ENCODE peak calls at places on chromosome 3, in eight cellular contexts. One of them, this sample, is unnamed.
A peak's percentile ranks its signal among the peaks of the same experiment; 100 is the strongest.

GRCh38 chr3:186261638-186262037 is 100.4 kb downstream of the DGKG start:
- DNase-seq in astrocyte of the spinal cord: no peak
- DNase-seq in cardiac muscle cell: peak; percentile 55
- DNase-seq in uterus: no peak
- DNase-seq in psoas muscle: no peak
- DNase-seq in tibial nerve: no peak
- DNase-seq in A549: no peak
- DNase-seq in astrocyte of the cerebellum: no peak
- DNase-seq in this sample: no peak

GRCh38 chr3:12198301-12198700 is 39.6 kb upstream of the TIMP4 start:
- DNase-seq in cardiac muscle cell: no peak
- DNase-seq in astrocyte of the cerebellum: peak; percentile 53
- DNase-seq in tibial nerve: no peak
- DNase-seq in A549: peak; percentile 30
- DNase-seq in astrocyte of the spinal cord: peak; percentile 68
- DNase-seq in psoas muscle: no peak
- DNase-seq in uterus: no peak
- DNase-seq in this sample: peak; percentile 80

GRCh38 chr3:166171695-166172094 is 334.5 kb upstream of the BCHE start:
- DNase-seq in cardiac muscle cell: no peak
- DNase-seq in astrocyte of the cerebellum: no peak
- DNase-seq in astrocyte of the spinal cord: no peak
- DNase-seq in tibial nerve: no peak
- DNase-seq in psoas muscle: no peak
- DNase-seq in A549: no peak
- DNase-seq in uterus: no peak
- DNase-seq in this sample: no peak

GRCh38 chr3:82311901-82312300 is 550.5 kb upstream of the GBE1 start:
- DNase-seq in A549: no peak
- DNase-seq in uterus: no peak
- DNase-seq in cardiac muscle cell: no peak
- DNase-seq in astrocyte of the cerebellum: no peak
- DNase-seq in tibial nerve: no peak
- DNase-seq in astrocyte of the spinal cord: no peak
- DNase-seq in psoas muscle: no peak
- DNase-seq in this sample: no peak

GRCh38 chr3:54745863-54746262 is 182.0 kb downstream of the LRTM1 start:
- DNase-seq in astrocyte of the cerebellum: no peak
- DNase-seq in psoas muscle: no peak
- DNase-seq in A549: no peak
- DNase-seq in uterus: no peak
- DNase-seq in cardiac muscle cell: no peak
- DNase-seq in tibial nerve: no peak
- DNase-seq in astrocyte of the spinal cord: no peak
- DNase-seq in this sample: no peak

GRCh38 chr3:51937611-51938450 is 3.9 kb downstream of the RRP9 start:
- DNase-seq in astrocyte of the spinal cord: no peak
- DNase-seq in cardiac muscle cell: no peak
- DNase-seq in psoas muscle: no peak
- DNase-seq in A549: no peak
- DNase-seq in uterus: no peak
- DNase-seq in astrocyte of the cerebellum: no peak
- DNase-seq in tibial nerve: no peak
- DNase-seq in this sample: no peak

GRCh38 chr3:16789344-16790100 is 95.2 kb upstream of the PLCL2 start:
- DNase-seq in astrocyte of the cerebellum: no peak
- DNase-seq in astrocyte of the spinal cord: no peak
- DNase-seq in uterus: no peak
- DNase-seq in tibial nerve: no peak
- DNase-seq in A549: no peak
- DNase-seq in psoas muscle: no peak
- DNase-seq in cardiac muscle cell: no peak
- DNase-seq in this sample: no peak

GRCh38 chr3:20039765-20040475 is at the start of gene KAT2B:
- DNase-seq in A549: peak; percentile 74
- DNase-seq in tibial nerve: peak; percentile 63
- DNase-seq in cardiac muscle cell: peak; percentile 91
- DNase-seq in astrocyte of the spinal cord: peak; percentile 60
- DNase-seq in psoas muscle: peak; percentile 88
- DNase-seq in uterus: peak; percentile 78
- DNase-seq in astrocyte of the cerebellum: no peak
- DNase-seq in this sample: peak; percentile 49

GRCh38 chr3:66583646-66584045 is 82.8 kb upstream of the LRIG1 start:
- DNase-seq in psoas muscle: no peak
- DNase-seq in astrocyte of the cerebellum: no peak
- DNase-seq in cardiac muscle cell: no peak
- DNase-seq in A549: no peak
- DNase-seq in tibial nerve: no peak
- DNase-seq in astrocyte of the spinal cord: no peak
- DNase-seq in uterus: no peak
- DNase-seq in this sample: no peak

GRCh38 chr3:66585696-66586095 is 84.9 kb upstream of the LRIG1 start:
- DNase-seq in psoas muscle: no peak
- DNase-seq in cardiac muscle cell: no peak
- DNase-seq in tibial nerve: no peak
- DNase-seq in uterus: no peak
- DNase-seq in astrocyte of the spinal cord: no peak
- DNase-seq in astrocyte of the cerebellum: no peak
- DNase-seq in A549: no peak
- DNase-seq in this sample: no peak

GRCh38 chr3:66582721-66583141 is 81.9 kb upstream of the LRIG1 start:
- DNase-seq in tibial nerve: peak; percentile 25
- DNase-seq in astrocyte of the cerebellum: peak; percentile 66
- DNase-seq in psoas muscle: no peak
- DNase-seq in uterus: no peak
- DNase-seq in A549: no peak
- DNase-seq in astrocyte of the spinal cord: peak; percentile 72
- DNase-seq in cardiac muscle cell: no peak
- DNase-seq in this sample: no peak

GRCh38 chr3:66577804-66578203 is 77.0 kb upstream of the LRIG1 start:
- DNase-seq in cardiac muscle cell: no peak
- DNase-seq in A549: no peak
- DNase-seq in astrocyte of the spinal cord: no peak
- DNase-seq in psoas muscle: no peak
- DNase-seq in tibial nerve: no peak
- DNase-seq in astrocyte of the cerebellum: no peak
- DNase-seq in uterus: no peak
- DNase-seq in this sample: no peak

GRCh38 chr3:66581261-66581660 is 80.4 kb upstream of the LRIG1 start:
- DNase-seq in cardiac muscle cell: no peak
- DNase-seq in psoas muscle: no peak
- DNase-seq in A549: no peak
- DNase-seq in tibial nerve: no peak
- DNase-seq in uterus: no peak
- DNase-seq in astrocyte of the spinal cord: no peak
- DNase-seq in astrocyte of the cerebellum: no peak
- DNase-seq in this sample: no peak
- H3K4me3 ChIP-seq in cardiac muscle cell: no peak overlapping the region
- H3K4me3 ChIP-seq in psoas muscle: no peak overlapping the region
- H3K4me3 ChIP-seq in A549: no peak overlapping the region
- H3K4me3 ChIP-seq in tibial nerve: no peak overlapping the region
- H3K4me3 ChIP-seq in uterus: no peak overlapping the region
- H3K4me3 ChIP-seq in astrocyte of the spinal cord: no peak overlapping the region
- H3K4me3 ChIP-seq in astrocyte of the cerebellum: no peak overlapping the region
- H3K4me3 ChIP-seq in this sample: no peak overlapping the region

GRCh38 chr3:156816091-156816793 is 9.9 kb upstream of the LEKR1 start:
- DNase-seq in psoas muscle: peak; percentile 65
- DNase-seq in cardiac muscle cell: peak; percentile 34
- DNase-seq in astrocyte of the cerebellum: no peak
- DNase-seq in tibial nerve: no peak
- DNase-seq in A549: peak; percentile 50
- DNase-seq in uterus: peak; percentile 27
- DNase-seq in astrocyte of the spinal cord: peak; percentile 39
- DNase-seq in this sample: peak; percentile 44

GRCh38 chr3:156814295-156814694 is 11.9 kb upstream of the LEKR1 start:
- DNase-seq in astrocyte of the spinal cord: no peak
- DNase-seq in A549: no peak
- DNase-seq in uterus: no peak
- DNase-seq in tibial nerve: no peak
- DNase-seq in cardiac muscle cell: no peak
- DNase-seq in psoas muscle: no peak
- DNase-seq in astrocyte of the cerebellum: no peak
- DNase-seq in this sample: no peak

GRCh38 chr3:156818890-156819289 is 7.3 kb upstream of the LEKR1 start:
- DNase-seq in psoas muscle: no peak
- DNase-seq in uterus: no peak
- DNase-seq in tibial nerve: no peak
- DNase-seq in astrocyte of the spinal cord: peak; percentile 70
- DNase-seq in A549: peak; percentile 54
- DNase-seq in astrocyte of the cerebellum: no peak
- DNase-seq in cardiac muscle cell: no peak
- DNase-seq in this sample: peak; percentile 68

GRCh38 chr3:156817931-156818765 is 8.0 kb upstream of the LEKR1 start:
- DNase-seq in tibial nerve: no peak
- DNase-seq in astrocyte of the cerebellum: no peak
- DNase-seq in psoas muscle: no peak
- DNase-seq in uterus: no peak
- DNase-seq in cardiac muscle cell: no peak
- DNase-seq in astrocyte of the spinal cord: no peak
- DNase-seq in A549: no peak
- DNase-seq in this sample: no peak

GRCh38 chr3:156816794-156817741 is 9.1 kb upstream of the LEKR1 start:
- DNase-seq in A549: peak; percentile 91
- DNase-seq in cardiac muscle cell: peak; percentile 91
- DNase-seq in astrocyte of the cerebellum: no peak
- DNase-seq in tibial nerve: peak; percentile 61
- DNase-seq in uterus: peak; percentile 70
- DNase-seq in psoas muscle: peak; percentile 90
- DNase-seq in astrocyte of the spinal cord: peak; percentile 73
- DNase-seq in this sample: peak; percentile 80
- TF ChIP-seq CTCF in A549: peak; percentile 20
- TF ChIP-seq CTCF in cardiac muscle cell: no peak
- TF ChIP-seq CTCF in astrocyte of the cerebellum: peak; percentile 3
- TF ChIP-seq CTCF in tibial nerve: no peak
- TF ChIP-seq CTCF in uterus: no peak
- TF ChIP-seq CTCF in psoas muscle: no peak
- TF ChIP-seq CTCF in astrocyte of the spinal cord: peak; percentile 5
- TF ChIP-seq CTCF in this sample: peak; percentile 4

DNA sequence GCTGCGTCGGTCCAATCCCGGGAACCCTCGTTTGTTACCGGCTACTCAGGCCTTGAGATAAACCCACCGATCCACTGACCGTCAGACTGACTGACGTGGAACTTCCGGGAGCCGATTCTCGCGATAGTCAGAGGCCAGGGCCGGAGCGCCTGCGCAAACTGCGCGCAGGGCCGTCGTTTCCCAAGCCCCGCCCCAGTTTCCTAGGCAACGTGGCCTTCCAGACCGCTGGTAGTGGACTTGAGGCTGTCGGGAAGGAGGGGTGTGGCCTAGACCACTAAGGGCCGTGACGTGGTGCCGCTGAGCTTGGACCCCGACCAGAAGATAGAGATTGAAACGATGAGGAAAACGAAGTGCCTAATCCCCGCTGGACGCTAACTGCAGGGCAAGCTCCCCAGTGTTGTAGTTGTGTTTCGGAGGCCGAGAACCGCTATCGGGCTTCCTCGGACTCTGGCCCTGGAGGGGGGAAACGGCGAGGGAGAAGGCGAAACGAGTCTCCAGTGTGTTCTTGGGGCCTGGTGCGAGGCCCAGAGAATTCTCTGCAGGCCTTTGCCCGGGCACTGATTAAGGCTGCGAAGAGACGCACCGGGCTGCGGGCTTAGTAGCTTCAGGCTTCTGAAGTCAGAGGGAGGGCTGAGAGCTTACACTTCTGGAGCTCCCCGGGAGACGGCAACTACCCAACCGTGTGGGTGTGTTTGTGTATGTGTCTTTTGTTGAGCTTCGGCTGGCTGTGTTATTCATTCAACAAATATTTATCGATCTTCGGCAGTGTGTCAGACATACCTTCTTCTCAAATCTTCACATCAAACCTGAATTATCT is at the start of gene COPB2:
- DNase-seq in tibial nerve: peak; percentile 99
- DNase-seq in A549: peak; percentile 97
- DNase-seq in astrocyte of the spinal cord: peak; percentile 100
- DNase-seq in astrocyte of the cerebellum: peak; percentile 98
- DNase-seq in psoas muscle: peak; percentile 100
- DNase-seq in cardiac muscle cell: peak; percentile 100
- DNase-seq in uterus: peak; percentile 100
- DNase-seq in this sample: peak; percentile 99
- H3K4me3 ChIP-seq in tibial nerve: peak within 1 kb of the TSS; percentile 73
- H3K4me3 ChIP-seq in A549: peak within 1 kb of the TSS; percentile 97
- H3K4me3 ChIP-seq in astrocyte of the spinal cord: peak within 1 kb of the TSS; percentile 96
- H3K4me3 ChIP-seq in astrocyte of the cerebellum: peak within 1 kb of the TSS; percentile 98
- H3K4me3 ChIP-seq in psoas muscle: peak within 1 kb of the TSS; percentile 87
- H3K4me3 ChIP-seq in cardiac muscle cell: peak within 1 kb of the TSS; percentile 65
- H3K4me3 ChIP-seq in uterus: peak within 1 kb of the TSS; percentile 99
- H3K4me3 ChIP-seq in this sample: peak within 1 kb of the TSS; percentile 94

GRCh38 chr3:195259564-195260285 is 11.2 kb downstream of the XXYLT1 start:
- DNase-seq in astrocyte of the cerebellum: peak; percentile 88
- DNase-seq in uterus: peak; percentile 97
- DNase-seq in A549: peak; percentile 54
- DNase-seq in cardiac muscle cell: peak; percentile 93
- DNase-seq in astrocyte of the spinal cord: peak; percentile 97
- DNase-seq in tibial nerve: peak; percentile 84
- DNase-seq in psoas muscle: peak; percentile 95
- DNase-seq in this sample: peak; percentile 91
- TF ChIP-seq CTCF in astrocyte of the cerebellum: peak; percentile 12
- TF ChIP-seq CTCF in uterus: peak; percentile 11
- TF ChIP-seq CTCF in A549: peak; percentile 91
- TF ChIP-seq CTCF in cardiac muscle cell: peak; percentile 27
- TF ChIP-seq CTCF in astrocyte of the spinal cord: peak; percentile 39
- TF ChIP-seq CTCF in tibial nerve: peak; percentile 61
- TF ChIP-seq CTCF in psoas muscle: peak; percentile 99
- TF ChIP-seq CTCF in this sample: peak; percentile 51

This sample was measured in fibroblast of the aortic adventitia.